ENCODE peak calls at places on chromosomes 12 and 14, in ten cellular contexts. D is GM12865, T is hepatocyte, I is cardiac fibroblast, P is psoas muscle, R is astrocyte of the cerebellum, O is HFF-Myc, Z is endothelial cell, V is cardiac muscle cell, F is fibroblast of mammary gland. Y is an unnamed sample.

GRCh38 chr14:74934476-74935339 is 11.6 kb upstream of the RPS6KL1 start:
- DNase-seq in O (no peak), T (no peak), R (no peak), V (peak), D (no peak), P (no peak), F (no peak), Z (no peak), I (no peak), Y (peak)

GRCh38 chr14:61652526-61653262 is 42.6 kb upstream of the HIF1A start:
- DNase-seq in T (peak), R (no peak), O (no peak), D (no peak), P (no peak), Z (no peak), F (peak), V (no peak), I (peak), Y (no peak)

GRCh38 chr14:21100931-21101330 is at the start of gene TMEM253:
- DNase-seq in D (no peak), I (no peak), O (no peak), P (no peak), R (no peak), F (no peak), V (no peak), Z (no peak), T (no peak), Y (no peak)

GRCh38 chr14:54712371-54712998 is 145.6 kb downstream of the SAMD4A start:
- DNase-seq in F (peak), Z (no peak), P (no peak), O (no peak), I (peak), V (no peak), T (no peak), D (no peak), R (no peak), Y (no peak)

GRCh38 chr14:68761391-68761790 is 31.5 kb downstream of the ZFP36L1 start:
- DNase-seq in P (no peak), D (no peak), V (no peak), T (no peak), F (no peak), Z (no peak), R (no peak), O (no peak), I (no peak), Y (no peak)

GRCh38 chr14:104735830-104736642 is 12.0 kb downstream of the ADSS1 start:
- DNase-seq in F (no peak), T (peak), O (no peak), V (no peak), P (peak), I (peak), Z (peak), D (no peak), R (no peak), Y (peak)

GRCh38 chr12:79637093-79637492 is 53.7 kb downstream of the PAWR start:
- DNase-seq in I (no peak), V (no peak), P (no peak), R (no peak), O (no peak), F (no peak), D (no peak), Z (no peak), T (no peak), Y (no peak)

GRCh38 chr12:51208016-51208660 is 9.7 kb downstream of the POU6F1 start:
- DNase-seq in I (no peak), P (no peak), D (no peak), R (no peak), T (no peak), F (no peak), O (no peak), Z (no peak), V (no peak), Y (no peak)

GRCh38 chr14:59189281-59189821 is 884 bp downstream of the DAAM1 start:
- DNase-seq in V (peak), R (no peak), Z (no peak), P (peak), D (peak), F (no peak), I (peak), O (no peak), T (peak), Y (peak)

GRCh38 chr14:51495319-51495718 is 156.4 kb upstream of the FRMD6 start:
- DNase-seq in Z (no peak), V (no peak), P (no peak), T (no peak), R (no peak), F (no peak), D (no peak), I (peak), O (no peak), Y (no peak)

GRCh38 chr12:130423136-130423535 is 85.4 kb downstream of the PIWIL1 start:
- DNase-seq in D (no peak), T (no peak), Z (no peak), P (no peak), R (no peak), F (no peak), V (no peak), I (no peak), O (no peak), Y (no peak)

GRCh38 chr12:31423405-31423804 is 97.5 kb upstream of the SINHCAF start:
- DNase-seq in F (no peak), I (no peak), V (no peak), T (no peak), P (no peak), O (no peak), D (no peak), Z (no peak), R (no peak), Y (no peak)

GRCh38 chr14:97719931-97720330 is 922.7 kb downstream of the VRK1 start:
- DNase-seq in F (no peak), R (no peak), V (no peak), O (no peak), Z (no peak), D (no peak), I (no peak), P (no peak), T (no peak), Y (no peak)

GRCh38 chr14:81471062-81471461 is 62.6 kb downstream of the SEL1L start:
- DNase-seq in O (no peak), V (no peak), D (peak), R (no peak), F (no peak), P (no peak), I (no peak), T (no peak), Z (no peak), Y (no peak)

GRCh38 chr12:21774358-21775129 is at the start of gene KCNJ8:
- DNase-seq in Z (peak), R (peak), I (peak), D (no peak), O (no peak), P (peak), T (peak), F (peak), V (peak), Y (peak)

GRCh38 chr12:103997277-103997900 is 31.7 kb downstream of the TDG start:
- DNase-seq in I (peak), T (peak), D (no peak), O (no peak), P (no peak), F (peak), Z (no peak), R (no peak), V (peak), Y (no peak)

GRCh38 chr12:130563322-130563721 is 152.8 kb downstream of the RIMBP2 start:
- DNase-seq in P (no peak), T (no peak), I (no peak), F (no peak), Z (no peak), O (no peak), R (no peak), V (no peak), D (no peak), Y (no peak)

GRCh38 chr12:107917912-107918800 is 143.7 kb downstream of the ASCL4 start:
- DNase-seq in F (peak), P (no peak), I (peak), T (peak), V (peak), R (no peak), Z (peak), O (peak), D (peak), Y (peak)

GRCh38 chr14:104221636-104222375 is 83.4 kb downstream of the KIF26A start:
- DNase-seq in T (no peak), P (peak), I (no peak), O (no peak), D (no peak), R (no peak), V (no peak), Z (no peak), F (no peak), Y (no peak)

GRCh38 chr14:58772061-58772604 is 134.4 kb downstream of the DACT1 start:
- DNase-seq in Z (no peak), I (no peak), D (no peak), R (no peak), V (no peak), P (no peak), O (no peak), T (no peak), F (no peak), Y (no peak)

GRCh38 chr14:88542857-88543795 is 11.7 kb downstream of the PTPN21 start:
- DNase-seq in D (no peak), Z (no peak), R (no peak), O (no peak), I (no peak), P (no peak), F (no peak), V (no peak), T (no peak), Y (no peak)

GRCh38 chr14:55153951-55154350 is 24.9 kb downstream of the LGALS3 start:
- DNase-seq in O (no peak), V (no peak), F (no peak), P (no peak), Z (no peak), R (no peak), I (no peak), T (no peak), D (no peak), Y (no peak)

GRCh38 chr12:88553941-88554658 is 26.2 kb downstream of the KITLG start:
- DNase-seq in V (peak), P (no peak), F (peak), R (peak), I (peak), O (peak), T (no peak), Z (no peak), D (no peak), Y (peak)

GRCh38 chr14:55438066-55438683 is 2.2 kb downstream of the TBPL2 start:
- DNase-seq in D (peak), T (peak), I (peak), P (no peak), F (peak), R (peak), O (no peak), V (peak), Z (peak), Y (peak)

GRCh38 chr14:33165144-33165925 is 226.7 kb downstream of the NPAS3 start:
- DNase-seq in Z (no peak), D (no peak), I (no peak), T (peak), O (no peak), R (peak), F (no peak), P (no peak), V (no peak), Y (no peak)

GRCh38 chr14:105197274-105197673 is 16.2 kb upstream of the NUDT14 start:
- DNase-seq in F (peak), V (no peak), Z (no peak), I (peak), R (no peak), O (peak), D (no peak), P (peak), T (peak), Y (peak)

GRCh38 chr12:75208851-75209781 is 523 bp downstream of the KCNC2 start:
- DNase-seq in O (no peak), V (peak), T (peak), F (peak), R (peak), D (no peak), P (no peak), I (peak), Z (peak), Y (no peak)

GRCh38 chr12:130422676-130423075 is 85.0 kb downstream of the PIWIL1 start:
- DNase-seq in O (no peak), T (no peak), F (no peak), I (no peak), R (no peak), D (no peak), P (no peak), V (no peak), Z (no peak), Y (no peak)

GRCh38 chr12:123106640-123107359 is 44.1 kb downstream of the PITPNM2 start:
- DNase-seq in P (peak), F (no peak), O (no peak), T (no peak), I (peak), R (no peak), D (peak), Z (no peak), V (no peak), Y (no peak)

GRCh38 chr12:81209001-81209400 is 131.1 kb downstream of the ACSS3 start:
- DNase-seq in I (peak), F (peak), D (no peak), T (no peak), R (no peak), V (no peak), Z (no peak), P (no peak), O (no peak), Y (no peak)

GRCh38 chr12:65892905-65893304 is 68.6 kb downstream of the HMGA2 start:
- DNase-seq in I (peak), O (peak), V (no peak), Z (no peak), T (no peak), D (peak), P (no peak), R (no peak), F (peak), Y (no peak)

GRCh38 chr12:57606821-57607220 is 2.2 kb downstream of the DTX3 start:
- DNase-seq in T (no peak), P (peak), V (no peak), O (no peak), I (no peak), D (no peak), F (no peak), Z (no peak), R (no peak), Y (no peak)

GRCh38 chr12:75505706-75506312 is 5.6 kb downstream of the KRR1 start:
- DNase-seq in Z (no peak), T (peak), O (no peak), I (peak), P (no peak), F (peak), V (peak), R (no peak), D (peak), Y (no peak)

GRCh38 chr12:24839268-24839791 is 109.6 kb downstream of the BCAT1 start:
- DNase-seq in V (no peak), T (no peak), D (peak), O (no peak), Z (no peak), I (peak), P (no peak), F (peak), R (no peak), Y (no peak)

GRCh38 chr14:101289911-101290310 is 271.4 kb upstream of the DIO3 start:
- DNase-seq in V (no peak), P (no peak), Z (no peak), R (no peak), F (no peak), O (no peak), I (no peak), D (no peak), T (no peak), Y (no peak)

GRCh38 chr14:101289230-101289690 is 272.0 kb upstream of the DIO3 start:
- DNase-seq in F (no peak), I (no peak), O (no peak), R (no peak), T (peak), P (no peak), V (no peak), Z (no peak), D (no peak), Y (no peak)

GRCh38 chr14:101290681-101291080 is 270.6 kb upstream of the DIO3 start:
- DNase-seq in T (no peak), R (no peak), V (no peak), Z (no peak), F (no peak), O (no peak), D (no peak), I (no peak), P (no peak), Y (no peak)

GRCh38 chr14:101286271-101287018 is 274.9 kb upstream of the DIO3 start:
- DNase-seq in D (no peak), I (no peak), O (no peak), Z (no peak), R (no peak), T (peak), P (no peak), V (no peak), F (no peak), Y (no peak)

DNA sequence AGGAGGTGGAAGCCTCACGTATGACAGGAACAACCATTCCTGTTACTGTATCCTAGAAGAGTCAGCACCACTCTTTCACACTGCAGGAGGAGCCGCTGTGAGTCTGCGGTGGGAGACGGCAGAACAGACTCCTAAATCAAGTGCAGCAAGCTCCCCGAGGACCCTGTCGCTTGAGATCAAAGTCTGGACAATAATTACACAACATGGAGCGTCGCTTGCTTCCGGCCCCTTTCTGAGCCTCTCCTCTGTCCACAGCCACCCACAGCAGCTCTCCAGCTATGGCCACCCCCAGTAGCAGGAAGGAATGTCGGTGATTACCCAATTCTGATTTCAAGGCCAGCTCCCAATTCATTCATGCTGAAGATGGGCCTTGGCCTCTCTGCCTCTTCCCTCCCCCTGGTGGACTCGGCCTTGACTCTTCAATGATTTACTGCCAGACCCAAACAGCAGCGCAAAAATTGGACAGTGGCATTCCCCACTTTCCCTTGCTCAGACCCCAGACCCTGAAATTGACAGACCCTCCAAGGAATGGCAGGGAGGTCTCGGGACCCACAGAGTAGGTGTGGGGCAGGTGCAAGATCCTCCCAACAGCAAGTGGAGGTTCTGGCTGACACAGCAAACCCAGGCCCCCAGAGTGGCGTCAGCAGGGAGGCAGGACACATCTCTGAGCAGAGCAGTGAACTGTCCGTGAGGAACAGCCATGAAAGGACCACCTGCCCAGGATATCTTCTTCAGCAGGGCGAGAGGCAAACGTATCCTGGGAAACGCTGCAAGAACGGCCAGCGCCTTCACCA is 272.7 kb upstream of the DIO3 start:
- DNase-seq in P (peak), R (no peak), T (peak), O (no peak), Z (no peak), I (no peak), F (peak), D (no peak), V (no peak), Y (peak)
- TF ChIP-seq CTCF in P (no peak), R (no peak), T (peak), O (no peak), Z (no peak), I (no peak), F (no peak), D (no peak), V (no peak), Y (no peak)

GRCh38 chr14:36748814-36749213 is 87.2 kb downstream of the PAX9 start:
- DNase-seq in V (no peak), P (no peak), I (no peak), D (no peak), T (no peak), R (no peak), O (no peak), F (no peak), Z (no peak), Y (no peak)

GRCh38 chr14:36751116-36751515 is 89.5 kb downstream of the PAX9 start:
- DNase-seq in I (no peak), T (peak), P (no peak), O (no peak), F (no peak), Z (no peak), V (no peak), D (no peak), R (no peak), Y (no peak)

GRCh38 chr14:36750244-36750643 is 88.6 kb downstream of the PAX9 start:
- DNase-seq in P (no peak), Z (no peak), D (no peak), F (no peak), O (no peak), V (no peak), R (no peak), T (no peak), I (no peak), Y (no peak)

GRCh38 chr14:36746907-36747306 is 85.2 kb downstream of the PAX9 start:
- DNase-seq in T (no peak), P (no peak), D (no peak), F (no peak), Z (no peak), O (no peak), R (no peak), I (no peak), V (no peak), Y (no peak)

DNA sequence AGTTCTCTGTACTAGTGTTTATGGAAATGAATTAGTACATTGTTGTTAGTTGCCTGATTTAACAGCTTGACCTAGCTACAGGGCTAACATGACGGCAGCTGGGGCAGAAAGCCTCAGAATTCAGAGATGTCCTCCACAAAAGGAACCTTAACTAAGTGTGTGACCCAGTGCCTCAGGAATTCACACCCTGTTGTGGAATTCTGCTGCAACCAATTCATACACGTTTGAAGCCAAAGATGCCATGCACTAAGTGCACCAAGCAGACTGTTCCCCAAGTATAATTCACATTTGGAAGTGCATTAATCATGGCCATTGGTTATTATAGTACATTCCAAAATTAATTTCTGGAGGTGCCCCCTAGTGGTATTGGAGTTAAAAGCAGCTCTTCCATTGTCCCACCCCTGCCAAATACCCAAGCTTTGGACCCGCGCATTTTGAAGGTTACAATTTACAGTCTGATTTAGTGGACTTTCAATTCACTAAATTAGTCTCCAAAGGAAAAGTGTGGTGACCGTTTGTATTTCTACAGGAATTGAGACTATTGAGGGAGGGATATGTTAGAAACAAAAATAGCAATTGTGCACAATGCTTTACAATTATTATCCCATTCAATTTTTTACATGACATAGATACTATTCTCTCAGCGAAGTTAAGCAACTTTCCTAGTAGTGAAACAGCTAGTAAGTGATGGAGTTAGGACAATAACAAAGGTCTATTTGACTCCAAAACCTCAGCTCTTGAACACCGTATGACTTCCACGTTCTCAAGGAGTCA is 85.9 kb downstream of the PAX9 start:
- DNase-seq in T (no peak), R (no peak), V (no peak), P (no peak), I (peak), D (no peak), F (peak), Z (no peak), O (no peak), Y (no peak)
- TF ChIP-seq CTCF in T (peak), R (peak), V (no peak), P (no peak), I (peak), D (peak), F (peak), Z (peak), O (peak), Y (peak)

DNA sequence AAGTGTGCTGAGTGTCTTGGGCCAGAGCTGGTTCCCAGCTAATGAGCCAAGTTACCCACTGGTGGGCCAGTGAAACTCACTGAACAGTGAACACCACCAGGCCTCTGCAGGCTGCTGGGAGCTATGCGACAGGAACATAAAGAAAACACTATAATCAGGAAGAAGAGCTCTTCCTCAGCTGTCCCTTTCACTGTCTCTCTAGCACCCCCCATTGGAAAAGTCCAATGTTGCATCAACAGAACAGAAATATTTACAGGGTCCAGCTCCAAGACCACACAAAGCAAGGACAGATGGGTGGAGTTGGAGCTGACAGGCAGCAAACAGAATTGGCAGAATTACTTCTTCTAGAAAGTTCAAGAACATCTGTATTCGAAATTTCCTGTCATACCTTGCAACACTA is 903.6 kb upstream of the TMEM132C start:
- DNase-seq in T (no peak), O (no peak), I (peak), Z (no peak), P (no peak), R (no peak), F (peak), D (peak), V (peak), Y (no peak)
- TF ChIP-seq CTCF in T (no peak), O (peak), I (peak), Z (no peak), P (no peak), R (peak), F (peak), D (peak), V (no peak), Y (no peak)

GRCh38 chr12:5912437-5913334 is 32.4 kb downstream of the ANO2 start:
- DNase-seq in D (no peak), O (no peak), T (no peak), F (no peak), I (no peak), P (no peak), Z (peak), V (peak), R (no peak), Y (no peak)
- TF ChIP-seq CTCF in D (peak), O (peak), T (peak), F (peak), I (no peak), P (no peak), Z (peak), V (peak), R (peak), Y (no peak)